ENCODE peak calls at places on chromosome 11, in six cellular contexts. One of them, this sample, is unnamed.

GRCh38 chr11:119310682-119311052 is 6.3 kb downstream of the MCAM start:
- DNase-seq in fibroblast of pulmonary artery: no peak
- DNase-seq in MCF 10A: no peak
- DNase-seq in stomach: no peak
- DNase-seq in psoas muscle: no peak
- DNase-seq in AG10803: no peak
- DNase-seq in this sample: no peak

GRCh38 chr11:76579047-76579751 is 91.3 kb downstream of the LRRC32 start:
- DNase-seq in fibroblast of pulmonary artery: peak
- DNase-seq in MCF 10A: no peak
- DNase-seq in stomach: no peak
- DNase-seq in psoas muscle: peak
- DNase-seq in AG10803: no peak
- DNase-seq in this sample: no peak

GRCh38 chr11:13772223-13773046 is 104.0 kb downstream of the FAR1 start:
- DNase-seq in fibroblast of pulmonary artery: peak
- DNase-seq in MCF 10A: peak
- DNase-seq in stomach: no peak
- DNase-seq in psoas muscle: no peak
- DNase-seq in AG10803: peak
- DNase-seq in this sample: peak

GRCh38 chr11:34345012-34345804 is 12.6 kb downstream of the ABTB2 start:
- DNase-seq in fibroblast of pulmonary artery: peak
- DNase-seq in MCF 10A: peak
- DNase-seq in stomach: peak
- DNase-seq in psoas muscle: peak
- DNase-seq in AG10803: peak
- DNase-seq in this sample: no peak

GRCh38 chr11:12731841-12732336 is 57.7 kb downstream of the TEAD1 start:
- DNase-seq in fibroblast of pulmonary artery: no peak
- DNase-seq in MCF 10A: no peak
- DNase-seq in stomach: no peak
- DNase-seq in psoas muscle: no peak
- DNase-seq in AG10803: no peak
- DNase-seq in this sample: no peak

GRCh38 chr11:76314741-76315090 is 66.2 kb downstream of the THAP12 start:
- DNase-seq in fibroblast of pulmonary artery: peak
- DNase-seq in MCF 10A: no peak
- DNase-seq in stomach: no peak
- DNase-seq in psoas muscle: no peak
- DNase-seq in AG10803: peak
- DNase-seq in this sample: no peak

GRCh38 chr11:133337905-133338536 is 194.3 kb downstream of the OPCML start:
- DNase-seq in fibroblast of pulmonary artery: no peak
- DNase-seq in MCF 10A: no peak
- DNase-seq in stomach: no peak
- DNase-seq in psoas muscle: no peak
- DNase-seq in AG10803: no peak
- DNase-seq in this sample: no peak

GRCh38 chr11:68216171-68216938 is 3.3 kb upstream of the KMT5B start:
- DNase-seq in fibroblast of pulmonary artery: no peak
- DNase-seq in MCF 10A: no peak
- DNase-seq in stomach: peak
- DNase-seq in psoas muscle: peak
- DNase-seq in AG10803: no peak
- DNase-seq in this sample: no peak

GRCh38 chr11:101478587-101479375 is 105.0 kb downstream of the TRPC6 start:
- DNase-seq in fibroblast of pulmonary artery: no peak
- DNase-seq in MCF 10A: no peak
- DNase-seq in stomach: no peak
- DNase-seq in psoas muscle: no peak
- DNase-seq in AG10803: no peak
- DNase-seq in this sample: no peak

GRCh38 chr11:65454696-65455456 is 32.3 kb downstream of the NEAT1 start:
- DNase-seq in fibroblast of pulmonary artery: peak
- DNase-seq in MCF 10A: no peak
- DNase-seq in stomach: peak
- DNase-seq in psoas muscle: peak
- DNase-seq in AG10803: peak
- DNase-seq in this sample: peak

GRCh38 chr11:115774756-115775155 is 270.5 kb upstream of the CADM1 start:
- DNase-seq in fibroblast of pulmonary artery: no peak
- DNase-seq in MCF 10A: no peak
- DNase-seq in stomach: no peak
- DNase-seq in psoas muscle: no peak
- DNase-seq in AG10803: no peak
- DNase-seq in this sample: no peak

GRCh38 chr11:125350206-125351044 is 145.6 kb downstream of the FEZ1 start:
- DNase-seq in fibroblast of pulmonary artery: no peak
- DNase-seq in MCF 10A: no peak
- DNase-seq in stomach: no peak
- DNase-seq in psoas muscle: no peak
- DNase-seq in AG10803: no peak
- DNase-seq in this sample: no peak

GRCh38 chr11:130858215-130858614 is 58.1 kb downstream of the SNX19 start:
- DNase-seq in fibroblast of pulmonary artery: no peak
- DNase-seq in MCF 10A: no peak
- DNase-seq in stomach: no peak
- DNase-seq in psoas muscle: no peak
- DNase-seq in AG10803: no peak
- DNase-seq in this sample: no peak

GRCh38 chr11:11230802-11231562 is 122.1 kb downstream of the CSNK2A3 start:
- DNase-seq in fibroblast of pulmonary artery: no peak
- DNase-seq in MCF 10A: no peak
- DNase-seq in stomach: no peak
- DNase-seq in psoas muscle: no peak
- DNase-seq in AG10803: no peak
- DNase-seq in this sample: peak
- TF ChIP-seq CTCF in fibroblast of pulmonary artery: peak
- TF ChIP-seq CTCF in MCF 10A: peak
- TF ChIP-seq CTCF in stomach: no peak
- TF ChIP-seq CTCF in psoas muscle: peak
- TF ChIP-seq CTCF in AG10803: no peak
- TF ChIP-seq CTCF in this sample: peak

DNA sequence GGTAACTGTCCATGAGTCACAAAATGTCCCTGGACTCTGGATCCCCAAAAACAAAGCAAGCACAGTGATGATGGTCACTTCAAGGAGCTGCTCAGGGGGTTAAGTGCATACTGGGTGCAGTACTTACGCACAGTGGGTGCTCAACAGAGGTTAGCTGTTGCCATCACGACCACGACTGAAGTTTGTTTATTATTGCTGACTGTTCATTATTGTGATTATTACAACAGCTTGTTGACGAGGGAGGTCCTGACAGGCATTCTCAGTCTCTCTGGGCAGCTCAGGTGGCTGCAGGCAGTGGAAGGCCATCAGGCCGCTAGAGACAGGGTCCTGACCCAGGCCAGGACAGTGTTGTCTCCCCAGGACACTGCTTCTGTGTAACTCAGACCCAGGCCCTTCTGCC is 418.8 kb downstream of the SHANK2 start:
- DNase-seq in fibroblast of pulmonary artery: no peak
- DNase-seq in MCF 10A: no peak
- DNase-seq in stomach: no peak
- DNase-seq in psoas muscle: no peak
- DNase-seq in AG10803: no peak
- DNase-seq in this sample: no peak
- TF ChIP-seq CTCF in fibroblast of pulmonary artery: no peak
- TF ChIP-seq CTCF in MCF 10A: no peak
- TF ChIP-seq CTCF in stomach: no peak
- TF ChIP-seq CTCF in psoas muscle: no peak
- TF ChIP-seq CTCF in AG10803: no peak
- TF ChIP-seq CTCF in this sample: no peak

GRCh38 chr11:110169738-110170137 is 76.5 kb downstream of the ZC3H12C start:
- DNase-seq in fibroblast of pulmonary artery: no peak
- DNase-seq in MCF 10A: no peak
- DNase-seq in stomach: no peak
- DNase-seq in psoas muscle: no peak
- DNase-seq in AG10803: no peak
- DNase-seq in this sample: no peak
- TF ChIP-seq CTCF in fibroblast of pulmonary artery: no peak
- TF ChIP-seq CTCF in MCF 10A: no peak
- TF ChIP-seq CTCF in stomach: no peak
- TF ChIP-seq CTCF in psoas muscle: no peak
- TF ChIP-seq CTCF in AG10803: no peak
- TF ChIP-seq CTCF in this sample: no peak

GRCh38 chr11:747176-748006 is at the start of gene TALDO1:
- DNase-seq in fibroblast of pulmonary artery: peak
- DNase-seq in MCF 10A: peak
- DNase-seq in stomach: peak
- DNase-seq in psoas muscle: peak
- DNase-seq in AG10803: peak
- DNase-seq in this sample: peak
- TF ChIP-seq CTCF in fibroblast of pulmonary artery: no peak
- TF ChIP-seq CTCF in MCF 10A: peak
- TF ChIP-seq CTCF in stomach: no peak
- TF ChIP-seq CTCF in psoas muscle: peak
- TF ChIP-seq CTCF in AG10803: no peak
- TF ChIP-seq CTCF in this sample: peak

GRCh38 chr11:15852179-15852578 is 504.2 kb downstream of the SOX6 start:
- DNase-seq in fibroblast of pulmonary artery: peak
- DNase-seq in MCF 10A: peak
- DNase-seq in stomach: peak
- DNase-seq in psoas muscle: no peak
- DNase-seq in AG10803: peak
- DNase-seq in this sample: no peak
- TF ChIP-seq CTCF in fibroblast of pulmonary artery: peak
- TF ChIP-seq CTCF in MCF 10A: peak
- TF ChIP-seq CTCF in stomach: peak
- TF ChIP-seq CTCF in psoas muscle: peak
- TF ChIP-seq CTCF in AG10803: peak
- TF ChIP-seq CTCF in this sample: peak

GRCh38 chr11:7846003-7846402 is 49.3 kb upstream of the OR5P2 start:
- DNase-seq in fibroblast of pulmonary artery: no peak
- DNase-seq in MCF 10A: no peak
- DNase-seq in stomach: no peak
- DNase-seq in psoas muscle: no peak
- DNase-seq in AG10803: no peak
- DNase-seq in this sample: no peak

DNA sequence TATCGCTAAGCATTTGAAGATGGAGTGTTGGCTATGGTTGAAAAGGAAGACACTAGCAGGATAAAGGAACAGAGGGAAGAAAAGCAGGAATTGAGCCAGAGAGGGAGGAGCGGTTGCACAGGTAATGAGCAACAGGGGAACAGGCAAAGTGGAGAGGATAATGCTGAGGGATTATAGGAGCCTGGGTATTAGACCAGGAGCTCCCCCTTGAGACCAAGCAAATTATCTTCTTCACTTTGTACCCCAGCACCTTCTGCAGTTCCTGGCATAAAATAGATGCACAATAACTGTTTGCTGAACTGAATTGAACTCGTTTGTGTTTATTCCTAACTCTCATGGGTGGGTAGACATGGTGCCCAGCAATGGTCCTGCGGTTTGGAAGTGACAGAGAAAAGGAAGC is 54.6 kb upstream of the OR5P2 start:
- DNase-seq in fibroblast of pulmonary artery: no peak
- DNase-seq in MCF 10A: peak
- DNase-seq in stomach: no peak
- DNase-seq in psoas muscle: no peak
- DNase-seq in AG10803: no peak
- DNase-seq in this sample: no peak
- TF ChIP-seq CTCF in fibroblast of pulmonary artery: no peak
- TF ChIP-seq CTCF in MCF 10A: no peak
- TF ChIP-seq CTCF in stomach: no peak
- TF ChIP-seq CTCF in psoas muscle: no peak
- TF ChIP-seq CTCF in AG10803: no peak
- TF ChIP-seq CTCF in this sample: no peak

DNA sequence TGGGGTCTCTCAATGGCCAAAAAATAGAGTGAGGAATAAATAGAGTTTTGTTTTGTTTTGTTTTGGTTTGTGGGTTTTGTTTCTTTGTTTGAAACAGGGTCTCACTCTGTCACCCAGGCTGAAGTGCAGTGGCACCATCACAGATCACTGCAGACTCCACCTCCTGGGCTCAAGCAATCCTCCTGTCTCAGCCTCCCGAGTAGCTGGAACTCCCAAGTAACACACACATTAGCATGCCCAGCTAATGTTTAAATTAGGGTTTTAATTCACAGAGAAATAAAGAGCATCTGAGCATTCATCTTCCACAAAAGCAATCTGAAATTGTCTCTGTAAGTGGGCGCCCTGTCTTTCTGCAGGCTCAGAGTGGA is 9.2 kb upstream of the IFITM3 start:
- DNase-seq in fibroblast of pulmonary artery: no peak
- DNase-seq in MCF 10A: no peak
- DNase-seq in stomach: no peak
- DNase-seq in psoas muscle: no peak
- DNase-seq in AG10803: no peak
- DNase-seq in this sample: no peak
- TF ChIP-seq CTCF in fibroblast of pulmonary artery: no peak
- TF ChIP-seq CTCF in MCF 10A: no peak
- TF ChIP-seq CTCF in stomach: no peak
- TF ChIP-seq CTCF in psoas muscle: no peak
- TF ChIP-seq CTCF in AG10803: no peak
- TF ChIP-seq CTCF in this sample: no peak

GRCh38 chr11:95140397-95141030 is 50.9 kb downstream of the ENDOD1 start:
- DNase-seq in fibroblast of pulmonary artery: peak
- DNase-seq in MCF 10A: no peak
- DNase-seq in stomach: no peak
- DNase-seq in psoas muscle: no peak
- DNase-seq in AG10803: no peak
- DNase-seq in this sample: no peak

GRCh38 chr11:95135155-95135554 is 45.5 kb downstream of the ENDOD1 start:
- DNase-seq in fibroblast of pulmonary artery: no peak
- DNase-seq in MCF 10A: peak
- DNase-seq in stomach: peak
- DNase-seq in psoas muscle: no peak
- DNase-seq in AG10803: no peak
- DNase-seq in this sample: no peak

GRCh38 chr11:95135880-95136279 is 46.2 kb downstream of the ENDOD1 start:
- DNase-seq in fibroblast of pulmonary artery: no peak
- DNase-seq in MCF 10A: no peak
- DNase-seq in stomach: no peak
- DNase-seq in psoas muscle: no peak
- DNase-seq in AG10803: no peak
- DNase-seq in this sample: no peak

GRCh38 chr11:95137299-95137698 is 47.7 kb downstream of the ENDOD1 start:
- DNase-seq in fibroblast of pulmonary artery: no peak
- DNase-seq in MCF 10A: no peak
- DNase-seq in stomach: no peak
- DNase-seq in psoas muscle: no peak
- DNase-seq in AG10803: no peak
- DNase-seq in this sample: no peak

DNA sequence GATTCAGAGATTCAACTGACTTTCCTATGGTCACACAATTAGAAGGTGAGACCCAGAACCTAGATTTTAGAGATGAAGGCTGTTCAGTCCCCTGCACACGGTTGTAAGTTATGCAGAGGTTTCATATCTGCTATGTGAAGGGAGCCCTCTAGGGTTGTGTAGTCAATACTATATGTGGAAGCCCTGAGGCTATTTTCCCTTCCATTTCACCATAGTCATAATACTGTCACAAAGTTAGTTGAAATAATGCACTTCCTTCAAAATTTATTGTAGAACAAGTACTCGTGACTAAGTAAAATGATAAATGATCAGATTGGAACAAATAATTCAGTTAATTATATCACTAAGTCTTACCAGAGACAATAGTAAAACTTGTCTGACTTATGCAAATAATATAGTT is 48.8 kb downstream of the ENDOD1 start:
- DNase-seq in fibroblast of pulmonary artery: no peak
- DNase-seq in MCF 10A: peak
- DNase-seq in stomach: no peak
- DNase-seq in psoas muscle: no peak
- DNase-seq in AG10803: no peak
- DNase-seq in this sample: peak
- TF ChIP-seq CTCF in fibroblast of pulmonary artery: peak
- TF ChIP-seq CTCF in MCF 10A: no peak
- TF ChIP-seq CTCF in stomach: peak
- TF ChIP-seq CTCF in psoas muscle: peak
- TF ChIP-seq CTCF in AG10803: peak
- TF ChIP-seq CTCF in this sample: peak